ENCODE peak calls at places on chromosomes 3 and 15, in nine cellular contexts. X is hypothalamus; P is left ventricle myocardium superior; H is iPS-NIHi11; O is dorsolateral prefrontal cortex; D is pulmonary artery endothelial cell; Y is activated CD4-positive, alpha-beta T cell treated with anti-CD3 and anti-CD28 coated beads, Interleukin-2, amount 50 U/mL, for 24 hours; R is nucleus accumbens; L is CD8-positive, alpha-beta memory T cell. M is an unnamed sample.

GRCh38 chr15:68377766-68378165 is 54.2 kb downstream of the ITGA11 start:
- DNase-seq in Y (no peak), X (no peak), L (no peak), O (no peak), D (no peak), P (no peak), R (no peak), H (no peak), M (no peak)

GRCh38 chr3:123533554-123534159 is 51.2 kb downstream of the HACD2 start:
- DNase-seq in H (no peak), D (no peak), O (no peak), Y (no peak), R (no peak), X (no peak), P (no peak), L (no peak), M (no peak)

GRCh38 chr15:66261056-66261455 is 7.5 kb upstream of the MEGF11 start:
- DNase-seq in X (no peak), R (no peak), D (no peak), H (no peak), O (no peak), L (no peak), Y (no peak), P (no peak), M (no peak)

GRCh38 chr3:4241595-4242170 is 61.5 kb upstream of the SETMAR start:
- DNase-seq in O (no peak), L (no peak), H (no peak), D (no peak), X (no peak), P (no peak), Y (no peak), R (no peak), M (no peak)

GRCh38 chr15:84400820-84401219 is 165.2 kb downstream of the GOLGA6L4 start:
- DNase-seq in O (no peak), L (no peak), H (no peak), Y (no peak), X (no peak), D (no peak), P (peak; percentile 7), R (no peak), M (no peak)

GRCh38 chr3:51620543-51620942 is 50.5 kb upstream of the TEX264 start:
- DNase-seq in H (no peak), P (no peak), X (no peak), Y (no peak), R (no peak), O (no peak), D (no peak), L (no peak), M (peak; percentile 21)

GRCh38 chr3:104126864-104127553 is 1239.7 kb upstream of the ALCAM start:
- DNase-seq in P (no peak), Y (no peak), L (no peak), X (no peak), H (no peak), D (no peak), R (no peak), O (no peak), M (no peak)

GRCh38 chr3:39485547-39485946 is 18.1 kb downstream of the MOBP start:
- DNase-seq in D (no peak), X (peak; percentile 49), L (no peak), R (no peak), O (peak; percentile 74), H (no peak), Y (no peak), P (no peak), M (no peak)

GRCh38 chr3:154307363-154307762 is 16.9 kb downstream of the DHX36 start:
- DNase-seq in O (no peak), L (no peak), R (no peak), H (no peak), P (no peak), D (no peak), Y (no peak), X (no peak), M (no peak)

GRCh38 chr3:182725372-182726251 is 67.7 kb upstream of the ATP11B start:
- DNase-seq in H (peak; percentile 22), Y (no peak), D (no peak), X (no peak), L (no peak), R (no peak), O (no peak), P (no peak), M (no peak)

GRCh38 chr3:162984752-162985151 is 1488.1 kb downstream of the OTOL1 start:
- DNase-seq in R (no peak), D (no peak), P (no peak), Y (no peak), H (no peak), X (no peak), O (no peak), L (no peak), M (no peak)

M was measured in GM04504.